ENCODE peak calls at places on chromosomes 16 and 17, in five cellular contexts. Z is stomach, C is dorsolateral prefrontal cortex, F is GM12878, M is foreskin keratinocyte. V is an unnamed sample.

GRCh38 chr16:66182592-66182991 is 183.9 kb upstream of the CDH5 start:
- DNase-seq in F (no peak), C (no peak), Z (no peak), M (no peak), V (no peak)

GRCh38 chr16:75280331-75280804 is 28.9 kb upstream of the BCAR1 start:
- DNase-seq in M (peak), Z (no peak), F (no peak), C (no peak), V (no peak)

GRCh38 chr17:4003501-4004421 is 39.5 kb upstream of the ATP2A3 start:
- DNase-seq in M (no peak), Z (peak), F (no peak), C (no peak), V (no peak)

GRCh38 chr16:73047536-73048291 is at the start of gene ZFHX3:
- DNase-seq in C (no peak), F (no peak), Z (peak), M (no peak), V (no peak)

GRCh38 chr16:48109496-48109895 is 46.3 kb downstream of the ABCC12 start:
- DNase-seq in C (no peak), F (no peak), Z (no peak), M (no peak), V (no peak)

GRCh38 chr16:87531418-87531817 is 38.6 kb upstream of the ZCCHC14 start:
- DNase-seq in C (no peak), M (no peak), Z (no peak), F (no peak), V (no peak)

GRCh38 chr17:19502517-19502916 is 31.1 kb upstream of the SLC47A1 start:
- DNase-seq in Z (no peak), M (no peak), C (no peak), F (no peak), V (no peak)

GRCh38 chr16:8931864-8932263 is 31.8 kb downstream of the USP7 start:
- DNase-seq in F (no peak), M (no peak), Z (peak), C (no peak), V (no peak)

GRCh38 chr17:17792551-17793377 is 44.0 kb downstream of the SREBF1 start:
- DNase-seq in M (no peak), C (peak), F (no peak), Z (peak), V (no peak)

GRCh38 chr17:75476274-75476673 is 19.8 kb downstream of the TMEM94 start:
- DNase-seq in C (no peak), M (no peak), Z (no peak), F (no peak), V (no peak)

GRCh38 chr17:17842111-17842876 is 5.5 kb upstream of the SREBF1 start:
- DNase-seq in F (no peak), Z (no peak), C (no peak), M (no peak), V (no peak)

GRCh38 chr17:58268774-58269556 is 11.8 kb downstream of the MPO start:
- DNase-seq in F (no peak), C (no peak), M (no peak), Z (no peak), V (no peak)

GRCh38 chr16:26561303-26561702 is 505.4 kb upstream of the C16orf82 start:
- DNase-seq in C (no peak), F (no peak), M (no peak), Z (no peak), V (no peak)

GRCh38 chr17:17206913-17207368 is 808 bp upstream of the PLD6 start:
- DNase-seq in M (no peak), C (no peak), F (no peak), Z (no peak), V (no peak)

GRCh38 chr17:76382803-76383644 is 1.4 kb upstream of the SPHK1 start:
- DNase-seq in M (no peak), F (no peak), C (no peak), Z (peak), V (peak)

GRCh38 chr17:55911186-55911585 is 160.3 kb downstream of the PCTP start:
- DNase-seq in C (no peak), Z (no peak), M (no peak), F (no peak), V (no peak)

GRCh38 chr17:38958756-38959155 is 8.4 kb downstream of the FBXO47 start:
- DNase-seq in F (no peak), M (no peak), Z (no peak), C (no peak), V (no peak)

GRCh38 chr17:4426499-4427208 is 7.1 kb upstream of the SPNS3 start:
- DNase-seq in M (no peak), F (no peak), Z (no peak), C (no peak), V (no peak)

GRCh38 chr17:7313890-7314718 is 1.1 kb downstream of the GPS2 start:
- DNase-seq in C (no peak), Z (no peak), M (no peak), F (no peak), V (no peak)

GRCh38 chr17:49337900-49338299 is 24.1 kb downstream of the ZNF652 start:
- DNase-seq in Z (no peak), M (no peak), F (no peak), C (no peak), V (no peak)

GRCh38 chr17:74935585-74936469 is at the start of gene OTOP3:
- DNase-seq in Z (no peak), C (no peak), F (no peak), M (no peak), V (peak)

GRCh38 chr17:20009052-20009301 is 182 bp upstream of the SPECC1 start:
- DNase-seq in M (no peak), F (no peak), Z (no peak), C (peak), V (no peak)

GRCh38 chr17:68539536-68540469 is 27.6 kb downstream of the PRKAR1A start:
- DNase-seq in F (no peak), Z (peak), M (no peak), C (no peak), V (no peak)

GRCh38 chr17:57459286-57459915 is 203.1 kb downstream of the MSI2 start:
- DNase-seq in Z (no peak), M (peak), C (no peak), F (no peak), V (no peak)

GRCh38 chr17:59287452-59287851 is 44.0 kb upstream of the YPEL2 start:
- DNase-seq in Z (no peak), M (peak), C (no peak), F (no peak), V (no peak)

GRCh38 chr16:81424761-81425160 is 19.8 kb upstream of the CMIP start:
- DNase-seq in M (no peak), F (peak), Z (no peak), C (no peak), V (no peak)

GRCh38 chr17:1865252-1866037 is 35.6 kb downstream of the RPA1 start:
- DNase-seq in C (no peak), Z (peak), F (no peak), M (peak), V (no peak)

GRCh38 chr16:14181371-14182050 is 110.4 kb downstream of the MRTFB start:
- DNase-seq in F (no peak), M (peak), C (no peak), Z (no peak), V (no peak)

GRCh38 chr16:1794221-1794871 is 841 bp upstream of the IGFALS start:
- DNase-seq in F (no peak), C (no peak), M (no peak), Z (peak), V (no peak)

GRCh38 chr16:20768121-20768520 is 4.3 kb downstream of the ACSM3 start:
- DNase-seq in M (no peak), F (no peak), C (no peak), Z (no peak), V (no peak)

GRCh38 chr17:81487089-81487486 is 25.5 kb downstream of the ACTG1 start:
- DNase-seq in F (no peak), C (no peak), Z (no peak), M (no peak), V (no peak)

GRCh38 chr17:60754057-60754604 is 76.5 kb downstream of the BCAS3 start:
- DNase-seq in Z (no peak), M (no peak), F (no peak), C (no peak), V (no peak)

GRCh38 chr17:45843722-45844121 is 959 bp upstream of the SPPL2C start:
- DNase-seq in Z (no peak), F (no peak), M (no peak), C (no peak), V (no peak)

GRCh38 chr17:59558953-59559352 is 6.5 kb upstream of the DHX40 start:
- DNase-seq in Z (no peak), F (no peak), C (no peak), M (no peak), V (no peak)

GRCh38 chr17:44987194-44987882 is 19.2 kb upstream of the C1QL1 start:
- DNase-seq in C (no peak), M (no peak), F (no peak), Z (no peak), V (no peak)

DNA sequence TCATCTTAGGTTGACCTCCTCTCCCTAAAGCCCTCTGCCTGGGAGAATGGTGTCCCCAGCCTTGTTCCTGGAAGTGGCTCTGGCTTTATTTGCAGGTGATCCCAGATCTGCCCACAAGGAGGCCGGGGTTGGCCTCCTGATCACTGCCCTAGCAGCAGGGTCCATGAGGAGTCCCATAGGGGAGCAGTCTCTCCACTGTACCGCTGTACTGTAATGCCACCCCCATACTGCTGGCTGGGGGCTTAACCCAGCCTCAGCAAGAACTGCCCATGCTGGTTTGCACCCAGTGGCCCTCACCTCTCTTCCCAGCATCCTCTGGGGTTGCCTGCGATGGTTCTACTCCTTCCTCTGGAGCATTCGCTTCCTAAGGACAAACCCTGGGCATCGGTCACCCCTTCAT is 39.1 kb downstream of the PSME3IP1 start:
- DNase-seq in C (no peak), M (no peak), Z (no peak), F (no peak), V (no peak)
- TF ChIP-seq CTCF in C (no peak), M (peak), Z (no peak), F (peak), V (no peak)

DNA sequence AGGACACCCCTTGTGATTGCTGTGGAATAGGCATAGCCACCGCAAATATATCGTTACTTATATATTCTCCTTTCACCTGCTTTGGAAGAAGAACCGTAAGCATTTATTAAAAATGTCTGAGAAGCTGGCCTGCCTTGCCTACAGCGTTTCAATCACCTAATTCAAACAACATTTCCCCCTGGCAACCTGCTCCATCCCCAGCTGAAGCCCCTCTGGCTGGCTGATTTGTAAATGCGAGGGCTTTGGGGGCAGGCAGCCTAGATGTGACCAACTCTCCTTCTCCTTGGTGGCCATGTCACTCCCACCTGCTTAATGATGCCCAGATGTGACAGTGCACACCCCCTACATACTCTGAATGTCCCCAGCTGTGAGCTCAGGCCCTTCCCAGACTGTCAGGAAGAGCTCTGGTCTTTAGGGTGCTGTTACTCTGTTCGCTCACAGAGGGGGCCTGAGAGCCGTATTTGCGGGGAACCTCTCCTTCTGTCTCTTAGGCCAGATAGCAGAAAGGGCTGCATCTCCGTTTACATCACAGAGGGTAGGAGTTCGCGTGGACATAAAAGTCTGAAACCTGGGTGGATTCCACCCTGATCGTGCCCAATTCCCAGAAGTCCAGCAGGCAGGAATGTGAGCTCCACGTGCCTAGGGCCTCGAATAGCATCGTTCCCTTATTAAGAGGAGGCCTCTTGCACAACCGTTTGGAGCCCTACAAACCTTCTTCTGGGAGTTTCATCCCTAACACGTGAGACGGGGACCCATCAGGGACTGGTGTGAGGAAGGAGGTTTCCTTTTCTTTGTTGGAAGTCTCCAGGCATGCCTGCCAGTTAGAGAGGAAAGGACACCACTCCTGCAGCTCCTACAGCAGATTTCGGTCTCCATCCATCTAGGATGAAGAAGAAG is 2.4 kb upstream of the SDK2 start:
- DNase-seq in C (no peak), M (no peak), Z (peak), F (no peak), V (no peak)
- TF ChIP-seq CTCF in C (no peak), M (peak), Z (no peak), F (no peak), V (peak)

GRCh38 chr16:78125112-78125844 is 25.8 kb downstream of the WWOX start:
- DNase-seq in F (no peak), M (no peak), Z (no peak), C (no peak), V (no peak)
- TF ChIP-seq CTCF in F (no peak), M (no peak), Z (no peak), C (no peak), V (no peak)

DNA sequence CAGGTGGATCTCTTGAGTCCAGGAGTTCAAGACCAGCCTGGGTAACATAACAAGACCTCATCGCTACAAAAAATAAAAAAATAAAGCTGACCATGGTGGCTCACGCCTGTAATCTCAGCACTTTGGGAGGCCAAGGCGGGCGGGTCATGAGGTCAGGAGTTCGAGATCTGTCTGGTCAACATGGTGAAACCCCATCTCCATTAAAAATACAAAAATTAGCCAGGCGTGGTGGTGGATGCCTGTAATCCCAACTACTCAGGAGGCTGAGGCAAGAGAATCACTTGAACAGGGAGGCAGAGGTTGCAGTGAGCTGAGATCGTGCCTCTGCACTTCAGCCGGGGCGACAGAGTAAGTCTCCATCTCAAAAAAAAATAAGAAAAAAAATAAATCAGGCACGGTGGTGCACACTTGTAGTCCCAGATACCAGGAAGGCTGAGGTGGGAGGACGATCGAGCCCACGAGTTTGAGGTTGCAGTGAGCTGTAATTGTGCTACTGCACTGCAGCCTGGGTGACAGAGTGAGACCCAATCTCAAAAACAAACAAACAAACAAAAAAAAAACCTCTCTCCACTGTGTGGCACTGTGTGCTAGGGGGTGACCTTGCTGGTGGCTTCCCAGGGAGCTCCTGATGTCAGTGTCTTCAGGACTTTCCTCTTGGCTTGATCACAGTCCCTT is 19.8 kb upstream of the MAPK3 start:
- DNase-seq in F (peak), C (no peak), Z (no peak), M (no peak), V (no peak)
- TF ChIP-seq CTCF in F (peak), C (no peak), Z (no peak), M (peak), V (peak)

GRCh38 chr17:82924812-82925211 is 85.0 kb upstream of the ZNF750 start:
- DNase-seq in Z (no peak), M (no peak), C (no peak), F (no peak), V (no peak)
- TF ChIP-seq CTCF in Z (no peak), M (no peak), C (no peak), F (no peak), V (peak)

GRCh38 chr16:89317729-89318429 is 100.4 kb downstream of the ZNF778 start:
- DNase-seq in Z (no peak), C (no peak), M (no peak), F (no peak), V (no peak)
- TF ChIP-seq CTCF in Z (no peak), C (no peak), M (no peak), F (no peak), V (no peak)

GRCh38 chr17:78689029-78689428 is 93.0 kb downstream of the CYTH1 start:
- DNase-seq in Z (no peak), C (no peak), M (no peak), F (no peak), V (no peak)
- TF ChIP-seq CTCF in Z (no peak), C (no peak), M (no peak), F (peak), V (no peak)

GRCh38 chr16:85568519-85568918 is 44.6 kb upstream of the GSE1 start:
- DNase-seq in M (no peak), Z (peak), F (no peak), C (no peak), V (no peak)

GRCh38 chr16:85565340-85565739 is 47.8 kb upstream of the GSE1 start:
- DNase-seq in Z (no peak), C (no peak), M (no peak), F (no peak), V (no peak)

GRCh38 chr16:85565796-85566501 is 47.2 kb upstream of the GSE1 start:
- DNase-seq in M (no peak), C (no peak), F (no peak), Z (no peak), V (no peak)

GRCh38 chr16:85567101-85567866 is 45.8 kb upstream of the GSE1 start:
- DNase-seq in M (no peak), F (no peak), C (no peak), Z (no peak), V (no peak)

DNA sequence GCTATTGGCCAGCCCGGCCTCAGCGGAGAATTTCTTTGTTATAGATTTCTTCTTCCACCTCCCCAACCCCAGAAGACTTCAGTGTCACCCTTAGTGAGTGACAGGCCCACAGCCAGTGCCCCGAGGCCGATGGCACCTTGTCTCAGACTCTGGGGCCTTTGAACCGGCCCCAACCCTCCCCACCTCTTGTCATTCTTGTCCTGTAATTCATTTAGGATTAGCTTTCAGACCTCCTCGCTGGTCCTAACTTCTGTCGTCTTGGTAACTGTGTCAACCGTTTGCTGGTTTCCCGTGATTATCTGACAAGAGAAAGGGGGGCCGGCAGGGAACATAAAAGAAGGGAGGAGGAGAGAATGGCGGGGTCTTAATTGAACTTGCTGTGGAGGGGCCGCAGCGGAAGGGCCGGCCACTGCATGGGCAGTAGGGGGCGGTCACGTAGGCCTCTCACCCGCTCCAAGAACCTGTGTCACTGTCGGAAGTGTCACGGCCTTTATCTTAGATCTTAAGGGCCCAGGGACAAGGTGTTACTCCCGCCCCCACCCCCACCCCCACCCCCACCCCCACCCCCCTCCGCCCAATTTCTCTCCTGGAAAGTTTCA is 46.5 kb upstream of the GSE1 start:
- DNase-seq in M (no peak), C (no peak), F (no peak), Z (no peak), V (no peak)
- TF ChIP-seq CTCF in M (no peak), C (no peak), F (no peak), Z (no peak), V (no peak)

V was measured in D721Med.